ENCODE peak calls at places on chromosome 13, in seven cellular contexts. Y, M, W, G, R, T and V are unnamed samples.

GRCh38 chr13:21541271-21541670 is 62.7 kb downstream of the MICU2 start:
- DNase-seq in Y (no peak), M (no peak), W (no peak), G (no peak), R (no peak), T (no peak), V (no peak)

GRCh38 chr13:99191900-99192399 is 8.7 kb upstream of the UBAC2 start:
- DNase-seq in Y (no peak), M (no peak), W (no peak), G (peak), R (no peak), T (no peak), V (no peak)

GRCh38 chr13:80361883-80362327 is 21.0 kb upstream of the SPRY2 start:
- DNase-seq in Y (no peak), M (no peak), W (no peak), G (peak), R (no peak), T (peak), V (peak)

GRCh38 chr13:26837997-26838396 is 77.4 kb upstream of the GPR12 start:
- DNase-seq in Y (no peak), M (no peak), W (no peak), G (no peak), R (no peak), T (no peak), V (no peak)

GRCh38 chr13:107650081-107650701 is 565.1 kb downstream of the LIG4 start:
- DNase-seq in Y (peak), M (peak), W (peak), G (peak), R (peak), T (peak), V (peak)

GRCh38 chr13:101155920-101156319 is 260.4 kb downstream of the NALCN start:
- DNase-seq in Y (no peak), M (peak), W (no peak), G (no peak), R (no peak), T (no peak), V (no peak)

GRCh38 chr13:44715287-44716224 is 139.4 kb upstream of the TSC22D1 start:
- DNase-seq in Y (no peak), M (no peak), W (no peak), G (no peak), R (no peak), T (no peak), V (no peak)

GRCh38 chr13:50170447-50171037 is 155.3 kb downstream of the KCNRG start:
- DNase-seq in Y (no peak), M (peak), W (no peak), G (no peak), R (no peak), T (no peak), V (no peak)

GRCh38 chr13:99065250-99066015 is 87.6 kb upstream of the DOCK9 start:
- DNase-seq in Y (no peak), M (no peak), W (no peak), G (no peak), R (no peak), T (no peak), V (no peak)

GRCh38 chr13:33610471-33611015 is 207.4 kb upstream of the RFC3 start:
- DNase-seq in Y (peak), M (no peak), W (no peak), G (no peak), R (peak), T (peak), V (no peak)

GRCh38 chr13:31945202-31945978 is 86.2 kb upstream of the FRY start:
- DNase-seq in Y (no peak), M (peak), W (no peak), G (peak), R (no peak), T (peak), V (peak)

GRCh38 chr13:103299079-103299478 is 232.9 kb upstream of the SLC10A2 start:
- DNase-seq in Y (no peak), M (no peak), W (no peak), G (no peak), R (no peak), T (peak), V (no peak)

GRCh38 chr13:91372813-91373420 is 25.4 kb downstream of the MIR17HG start:
- DNase-seq in Y (no peak), M (no peak), W (no peak), G (no peak), R (no peak), T (no peak), V (no peak)

GRCh38 chr13:105572401-105572800 is 963.1 kb downstream of the EFNB2 start:
- DNase-seq in Y (no peak), M (no peak), W (no peak), G (no peak), R (no peak), T (no peak), V (no peak)

GRCh38 chr13:42847891-42848663 is 66.7 kb downstream of the FAM216B start:
- DNase-seq in Y (no peak), M (no peak), W (no peak), G (peak), R (no peak), T (no peak), V (peak)

GRCh38 chr13:101977475-101977874 is 424.4 kb downstream of the FGF14 start:
- DNase-seq in Y (no peak), M (no peak), W (no peak), G (no peak), R (no peak), T (no peak), V (no peak)

GRCh38 chr13:24520733-24521132 is 8.2 kb upstream of the PARP4 start:
- DNase-seq in Y (no peak), M (no peak), W (no peak), G (no peak), R (no peak), T (no peak), V (no peak)

GRCh38 chr13:89897681-89898080 is 1449.8 kb upstream of the MIR17HG start:
- DNase-seq in Y (no peak), M (no peak), W (no peak), G (no peak), R (no peak), T (no peak), V (no peak)

GRCh38 chr13:29411493-29411892 is 184.0 kb downstream of the SLC7A1 start:
- DNase-seq in Y (no peak), M (no peak), W (no peak), G (no peak), R (no peak), T (no peak), V (peak)

GRCh38 chr13:106104281-106104901 is 431.1 kb downstream of the EFNB2 start:
- DNase-seq in Y (no peak), M (peak), W (peak), G (peak), R (no peak), T (no peak), V (peak)

GRCh38 chr13:20369886-20370361 is 137.8 kb upstream of the GJB6 start:
- DNase-seq in Y (no peak), M (no peak), W (no peak), G (no peak), R (no peak), T (no peak), V (no peak)

GRCh38 chr13:33340631-33341030 is 55.1 kb upstream of the STARD13 start:
- DNase-seq in Y (no peak), M (no peak), W (no peak), G (no peak), R (no peak), T (no peak), V (no peak)

GRCh38 chr13:40622761-40623160 is 43.7 kb downstream of the FOXO1 start:
- DNase-seq in Y (no peak), M (no peak), W (no peak), G (no peak), R (no peak), T (no peak), V (no peak)

GRCh38 chr13:85313761-85314503 is 485.3 kb downstream of the SLITRK6 start:
- DNase-seq in Y (no peak), M (peak), W (no peak), G (peak), R (no peak), T (no peak), V (peak)

GRCh38 chr13:112652512-112653458 is 37.1 kb upstream of the ATP11A start:
- DNase-seq in Y (no peak), M (no peak), W (no peak), G (no peak), R (no peak), T (no peak), V (peak)

GRCh38 chr13:61094865-61095264 is 320.8 kb downstream of the PCDH20 start:
- DNase-seq in Y (no peak), M (no peak), W (no peak), G (no peak), R (no peak), T (no peak), V (no peak)

GRCh38 chr13:22926176-22927007 is 254.4 kb upstream of the SGCG start:
- DNase-seq in Y (no peak), M (no peak), W (no peak), G (no peak), R (no peak), T (no peak), V (no peak)

GRCh38 chr13:51453959-51454703 is 1.3 kb upstream of the INTS6 start:
- DNase-seq in Y (peak), M (peak), W (no peak), G (no peak), R (peak), T (peak), V (peak)

GRCh38 chr13:41019578-41020347 is 647 bp upstream of the ELF1 start:
- DNase-seq in Y (no peak), M (no peak), W (no peak), G (no peak), R (no peak), T (no peak), V (no peak)

GRCh38 chr13:98454389-98454881 is 122.5 kb downstream of the STK24 start:
- DNase-seq in Y (no peak), M (no peak), W (peak), G (peak), R (no peak), T (peak), V (no peak)

GRCh38 chr13:19957320-19958118 is 1.0 kb upstream of the ZMYM2 start:
- DNase-seq in Y (peak), M (no peak), W (no peak), G (peak), R (peak), T (peak), V (no peak)